ENCODE peak calls at places on chromosomes 5 and 9, in four cellular contexts. P is coronary artery, G is HCT116, R is MCF 10A. L is an unnamed sample.
A peak's percentile ranks its signal among the peaks of the same experiment; 100 is the strongest.

GRCh38 chr5:44697025-44697424 is 111.7 kb upstream of the MRPS30 start:
- DNase-seq in P (no peak), G (no peak), R (no peak), L (no peak)

GRCh38 chr5:988316-988715 is 20.3 kb upstream of the NKD2 start:
- DNase-seq in R (no peak), G (no peak), P (no peak), L (peak; percentile 3)

GRCh38 chr5:179308563-179309382 is 36.5 kb downstream of the ADAMTS2 start:
- DNase-seq in G (no peak), R (no peak), P (no peak), L (no peak)

GRCh38 chr9:126631254-126631653 is 17.5 kb downstream of the LMX1B start:
- DNase-seq in P (no peak), R (peak; percentile 11), G (no peak), L (no peak)

GRCh38 chr5:141778211-141778610 is 96.2 kb upstream of the ARAP3 start:
- DNase-seq in P (no peak), G (no peak), R (peak; percentile 85), L (no peak)

GRCh38 chr5:28117273-28118065 is 1079.1 kb upstream of the CDH9 start:
- DNase-seq in G (no peak), P (no peak), R (no peak), L (no peak)

GRCh38 chr5:141632650-141633049 is 4.0 kb downstream of the HDAC3 start:
- DNase-seq in G (no peak), P (peak; percentile 22), R (peak; percentile 45), L (no peak)

GRCh38 chr9:112020680-112021596 is 124.3 kb downstream of the UGCG start:
- DNase-seq in G (peak; percentile 19), P (no peak), R (peak; percentile 74), L (no peak)

GRCh38 chr5:173493846-173494245 is 122.6 kb downstream of the BOD1 start:
- DNase-seq in R (no peak), G (no peak), P (no peak), L (no peak)

GRCh38 chr5:141369994-141370848 is at the start of gene PCDHGB3:
- DNase-seq in G (no peak), R (peak; percentile 33), P (no peak), L (no peak)

GRCh38 chr5:43075319-43076293 is 35.5 kb upstream of the ANXA2R start:
- DNase-seq in R (no peak), P (peak; percentile 73), G (no peak), L (no peak)

GRCh38 chr9:27602954-27603353 is 29.7 kb upstream of the C9orf72 start:
- DNase-seq in R (no peak), P (no peak), G (no peak), L (no peak)

GRCh38 chr5:54009828-54010227 is 300.5 kb downstream of the ARL15 start:
- DNase-seq in P (no peak), R (no peak), G (no peak), L (no peak)

GRCh38 chr5:151459680-151460079 is 12.3 kb downstream of the SLC36A1 start:
- DNase-seq in P (no peak), G (no peak), R (no peak), L (no peak)

GRCh38 chr5:145157841-145158240 is 677.3 kb downstream of the PRELID2 start:
- DNase-seq in G (no peak), P (no peak), R (no peak), L (no peak)

GRCh38 chr9:106862115-106862945 is 636 bp upstream of the ZNF462 start:
- DNase-seq in R (peak; percentile 46), P (peak; percentile 73), G (no peak), L (no peak)

DNA sequence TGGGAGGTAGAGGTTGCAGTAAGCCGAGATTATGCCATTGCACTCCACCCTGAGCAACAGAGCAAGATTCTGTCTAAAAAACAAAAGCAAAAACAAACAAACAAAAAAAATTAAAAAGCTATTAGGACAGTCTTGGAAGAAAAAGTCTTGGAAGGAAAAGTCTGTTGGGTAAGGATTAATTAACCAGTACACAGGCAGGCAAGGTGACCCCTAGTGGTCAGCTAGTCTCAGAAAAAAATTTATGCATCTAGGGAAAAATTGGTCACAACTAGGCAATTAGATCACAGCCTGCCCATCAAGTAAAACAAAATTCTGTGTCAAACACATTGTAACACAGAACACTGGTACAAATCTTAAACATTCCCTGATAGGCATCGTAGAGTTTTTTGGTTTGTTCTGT is 6.7 kb upstream of the ANKRD18B start:
- DNase-seq in R (peak; percentile 68), G (no peak), P (no peak), L (no peak)
- TF ChIP-seq CTCF in R (peak; percentile 53), G (peak; percentile 49), P (peak; percentile 37), L (peak; percentile 37)

DNA sequence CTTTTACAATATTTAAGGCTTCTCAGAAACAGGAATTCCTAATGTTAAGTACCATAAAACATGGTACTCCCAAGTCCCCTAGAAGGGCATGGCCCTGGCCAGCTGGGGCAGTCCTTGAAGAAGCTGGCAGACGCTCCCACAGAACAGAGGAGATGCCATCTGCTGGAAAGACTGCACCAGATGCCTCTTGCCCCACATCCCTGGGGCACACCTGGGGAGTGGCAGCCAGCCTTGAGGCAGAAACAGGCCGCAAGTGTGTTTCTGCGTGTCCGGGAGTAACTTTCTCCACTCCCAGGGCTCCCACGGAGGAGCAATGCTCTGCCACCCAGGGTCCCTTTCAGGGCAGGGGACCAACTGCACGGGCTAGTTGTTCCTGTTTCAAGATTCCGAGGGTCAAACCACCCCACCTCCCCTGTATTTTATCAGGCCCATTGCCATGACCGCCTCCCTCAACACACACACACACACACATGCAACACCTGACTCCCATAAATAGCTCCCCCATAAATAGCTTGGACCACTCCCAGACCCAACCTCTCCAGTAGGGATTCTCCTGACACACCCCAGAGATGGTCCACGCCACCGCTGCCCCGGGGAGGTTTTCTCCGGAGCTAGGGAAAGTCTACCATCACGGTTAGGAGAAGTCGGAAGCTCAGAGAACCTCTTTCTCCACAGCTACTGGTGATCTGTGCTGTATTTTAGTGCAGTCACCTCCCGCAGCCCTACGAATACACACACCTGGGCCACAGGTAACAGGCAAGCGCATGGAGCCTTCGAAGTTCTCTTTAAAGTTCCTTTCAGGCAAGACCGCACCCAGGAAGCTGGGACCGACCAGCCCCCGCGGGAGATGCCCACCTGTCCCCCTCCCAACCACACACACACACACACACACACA is 1.5 kb downstream of the SPOCK1 start:
- DNase-seq in P (no peak), G (no peak), R (peak; percentile 28), L (no peak)
- TF ChIP-seq CTCF in P (no peak), G (no peak), R (no peak), L (no peak)

DNA sequence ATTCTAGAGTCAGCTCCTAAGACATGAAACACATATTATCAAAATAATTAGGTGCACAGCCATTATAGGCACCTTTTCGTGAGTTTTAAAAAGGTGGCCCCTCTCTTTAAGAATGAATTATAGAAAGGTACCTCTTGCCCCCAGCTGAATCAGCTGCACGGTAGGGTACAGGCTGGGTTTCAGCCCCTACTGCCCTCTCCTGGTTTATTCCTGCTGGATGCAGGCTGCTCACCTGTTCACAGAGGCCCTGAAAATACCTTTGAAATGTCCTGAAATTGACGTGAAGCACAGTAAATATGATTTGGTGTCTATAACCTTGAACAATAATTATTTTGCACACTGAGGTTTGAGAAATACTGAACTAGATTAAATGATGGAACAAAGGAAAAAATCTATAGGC is 504.8 kb upstream of the SGCD start:
- DNase-seq in R (no peak), G (no peak), P (no peak), L (no peak)
- TF ChIP-seq CTCF in R (peak; percentile 21), G (no peak), P (no peak), L (no peak)

DNA sequence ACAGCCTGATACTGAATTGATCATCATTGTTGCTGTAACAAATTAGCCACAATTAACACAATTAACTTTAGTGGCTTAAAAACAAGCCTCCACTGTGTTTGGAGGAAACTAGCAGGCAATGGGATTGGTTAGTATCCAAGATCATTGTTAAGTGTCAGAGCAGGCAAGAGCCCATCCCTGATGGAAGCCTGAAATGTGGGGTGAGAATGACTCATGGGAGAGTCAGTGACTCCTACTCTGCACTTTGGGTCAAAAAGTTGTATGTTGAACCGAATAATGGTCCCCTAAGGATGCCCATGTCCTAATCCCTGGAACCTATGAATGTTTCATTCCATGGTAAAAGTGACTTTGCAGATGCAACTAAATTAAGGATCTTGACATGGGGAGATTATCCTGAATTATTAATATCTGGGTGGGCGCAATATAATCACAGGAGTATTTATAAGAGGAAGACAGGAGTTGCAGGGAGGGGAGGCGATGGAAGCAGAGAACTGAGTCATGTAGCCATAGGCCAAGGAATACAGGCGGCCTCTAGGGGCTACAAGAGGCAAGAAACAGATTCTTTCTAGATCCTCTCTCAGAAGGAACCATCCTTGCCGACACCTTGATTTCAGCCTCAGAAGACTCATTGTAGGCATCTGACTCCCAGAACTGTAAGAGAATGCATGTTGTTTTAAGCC is 28.8 kb downstream of the ALG2 start:
- DNase-seq in G (no peak), P (no peak), R (peak; percentile 6), L (no peak)
- TF ChIP-seq CTCF in G (peak; percentile 34), P (no peak), R (peak; percentile 15), L (no peak)

DNA sequence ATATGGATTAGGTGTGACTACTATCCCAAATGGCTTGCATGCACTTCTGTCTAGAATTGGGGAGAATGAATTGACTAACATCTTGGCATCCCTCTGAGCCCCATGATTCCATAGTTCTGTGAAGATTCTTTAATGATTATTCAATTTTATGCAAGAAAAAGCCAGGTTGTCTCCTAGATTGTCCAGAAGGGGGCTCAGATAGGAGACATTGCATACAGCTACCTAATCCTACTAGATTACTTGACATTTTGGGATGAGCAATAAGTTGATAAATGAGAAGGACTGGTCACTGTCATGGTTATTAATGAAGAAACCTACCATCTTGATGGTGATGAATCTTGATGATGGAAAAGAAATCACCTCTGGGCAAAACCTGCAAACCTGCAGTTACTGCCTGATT is 117.0 kb downstream of the CARTPT start:
- DNase-seq in P (no peak), G (no peak), R (peak; percentile 9), L (no peak)
- TF ChIP-seq CTCF in P (no peak), G (peak; percentile 44), R (peak; percentile 20), L (no peak)

GRCh38 chr5:55188656-55189380 is 15.8 kb upstream of the CDC20B start:
- DNase-seq in G (no peak), P (no peak), R (no peak), L (no peak)
- TF ChIP-seq CTCF in G (no peak), P (no peak), R (no peak), L (no peak)